ENCODE peak calls at places on chromosome 6, in eight cellular contexts. One of them, this sample, is unnamed.
A peak's percentile ranks its signal among the peaks of the same experiment; 100 is the strongest.

GRCh38 chr6:142521791-142522190 is 220.0 kb downstream of the ADGRG6 start:
- DNase-seq in tibial nerve: no peak
- DNase-seq in brain microvascular endothelial cell: no peak
- DNase-seq in tibial artery: no peak
- DNase-seq in ovary: no peak
- DNase-seq in upper lobe of right lung: no peak
- DNase-seq in fibroblast of lung: no peak
- DNase-seq in aorta: no peak
- DNase-seq in this sample: no peak

GRCh38 chr6:150006961-150007464 is 18.3 kb downstream of the RAET1L start:
- DNase-seq in fibroblast of lung: peak; percentile 23
- DNase-seq in aorta: no peak
- DNase-seq in tibial artery: peak; percentile 51
- DNase-seq in ovary: no peak
- DNase-seq in brain microvascular endothelial cell: no peak
- DNase-seq in tibial nerve: no peak
- DNase-seq in upper lobe of right lung: no peak
- DNase-seq in this sample: no peak

GRCh38 chr6:37657117-37657886 is 40.4 kb downstream of the MDGA1 start:
- DNase-seq in ovary: no peak
- DNase-seq in aorta: peak; percentile 49
- DNase-seq in tibial nerve: no peak
- DNase-seq in fibroblast of lung: peak; percentile 52
- DNase-seq in upper lobe of right lung: no peak
- DNase-seq in brain microvascular endothelial cell: peak; percentile 19
- DNase-seq in tibial artery: peak; percentile 1
- DNase-seq in this sample: no peak

GRCh38 chr6:151097207-151097606 is 142.6 kb upstream of the AKAP12 start:
- DNase-seq in upper lobe of right lung: no peak
- DNase-seq in tibial nerve: no peak
- DNase-seq in aorta: no peak
- DNase-seq in ovary: no peak
- DNase-seq in fibroblast of lung: no peak
- DNase-seq in brain microvascular endothelial cell: no peak
- DNase-seq in tibial artery: no peak
- DNase-seq in this sample: no peak

GRCh38 chr6:108074057-108074358 is 533 bp downstream of the OSTM1 start:
- DNase-seq in tibial nerve: no peak
- DNase-seq in brain microvascular endothelial cell: no peak
- DNase-seq in fibroblast of lung: no peak
- DNase-seq in ovary: no peak
- DNase-seq in tibial artery: peak; percentile 75
- DNase-seq in aorta: no peak
- DNase-seq in upper lobe of right lung: no peak
- DNase-seq in this sample: no peak

GRCh38 chr6:25844518-25844917 is 12.7 kb upstream of the SLC17A1 start:
- DNase-seq in tibial nerve: no peak
- DNase-seq in brain microvascular endothelial cell: no peak
- DNase-seq in tibial artery: no peak
- DNase-seq in upper lobe of right lung: no peak
- DNase-seq in aorta: no peak
- DNase-seq in fibroblast of lung: no peak
- DNase-seq in ovary: no peak
- DNase-seq in this sample: no peak

GRCh38 chr6:90646936-90647335 is 60.1 kb upstream of the MAP3K7 start:
- DNase-seq in tibial nerve: no peak
- DNase-seq in fibroblast of lung: no peak
- DNase-seq in upper lobe of right lung: no peak
- DNase-seq in aorta: no peak
- DNase-seq in ovary: no peak
- DNase-seq in brain microvascular endothelial cell: no peak
- DNase-seq in tibial artery: no peak
- DNase-seq in this sample: no peak

GRCh38 chr6:85580878-85581267 is 12.8 kb downstream of the SNX14 start:
- DNase-seq in tibial nerve: no peak
- DNase-seq in fibroblast of lung: peak; percentile 53
- DNase-seq in upper lobe of right lung: no peak
- DNase-seq in ovary: no peak
- DNase-seq in brain microvascular endothelial cell: peak; percentile 74
- DNase-seq in tibial artery: no peak
- DNase-seq in aorta: no peak
- DNase-seq in this sample: no peak

GRCh38 chr6:158459726-158460125 is 100.2 kb upstream of the TMEM181 start:
- DNase-seq in upper lobe of right lung: no peak
- DNase-seq in brain microvascular endothelial cell: no peak
- DNase-seq in tibial artery: no peak
- DNase-seq in fibroblast of lung: no peak
- DNase-seq in aorta: no peak
- DNase-seq in tibial nerve: no peak
- DNase-seq in ovary: no peak
- DNase-seq in this sample: no peak

GRCh38 chr6:63510786-63511185 is 61.5 kb upstream of the LOC128125822 start:
- DNase-seq in ovary: no peak
- DNase-seq in brain microvascular endothelial cell: no peak
- DNase-seq in fibroblast of lung: no peak
- DNase-seq in aorta: no peak
- DNase-seq in upper lobe of right lung: no peak
- DNase-seq in tibial nerve: no peak
- DNase-seq in tibial artery: no peak
- DNase-seq in this sample: no peak

DNA sequence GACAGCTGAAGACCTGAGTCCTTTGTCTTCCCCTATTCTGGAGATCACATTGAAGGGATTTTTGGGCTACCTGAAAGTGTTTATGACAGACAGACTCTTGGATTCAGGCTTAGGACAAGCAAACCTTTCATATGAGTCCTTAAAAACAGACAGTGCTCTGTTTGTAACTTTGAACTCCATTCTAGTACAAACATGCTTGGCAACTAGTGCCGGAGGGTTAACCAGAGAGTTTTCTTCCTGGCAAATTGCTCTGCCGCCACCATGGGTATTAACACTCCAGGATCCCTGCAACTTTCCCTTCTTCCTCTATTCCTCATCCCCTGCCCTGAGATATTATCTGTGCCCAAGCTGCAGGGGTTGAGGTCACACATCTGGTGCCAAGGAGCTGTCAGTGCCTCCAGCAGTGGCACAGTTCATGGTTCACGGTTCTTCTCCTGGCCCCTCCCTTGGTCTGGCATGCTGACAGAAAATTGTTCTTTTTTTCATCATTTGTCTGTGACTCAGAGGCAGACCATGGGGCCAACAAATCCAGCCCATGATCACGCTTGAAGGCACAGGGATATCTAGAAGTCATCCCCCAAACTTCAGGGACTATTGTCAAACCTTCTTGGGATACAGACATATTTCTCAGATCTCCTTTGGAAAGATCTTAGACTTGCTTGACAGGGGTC is 77.6 kb downstream of the ATXN1 start:
- DNase-seq in tibial nerve: no peak
- DNase-seq in ovary: no peak
- DNase-seq in tibial artery: peak; percentile 79
- DNase-seq in upper lobe of right lung: no peak
- DNase-seq in fibroblast of lung: peak; percentile 81
- DNase-seq in brain microvascular endothelial cell: peak; percentile 69
- DNase-seq in aorta: no peak
- DNase-seq in this sample: no peak
- H3K27ac ChIP-seq in tibial nerve: peak overlapping the region; percentile 19
- H3K27ac ChIP-seq in ovary: no peak overlapping the region
- H3K27ac ChIP-seq in tibial artery: peak overlapping the region; percentile 33
- H3K27ac ChIP-seq in upper lobe of right lung: peak overlapping the region; percentile 19
- H3K27ac ChIP-seq in fibroblast of lung: no peak overlapping the region
- H3K27ac ChIP-seq in brain microvascular endothelial cell: peak overlapping the region; percentile 65
- H3K27ac ChIP-seq in aorta: no peak overlapping the region
- H3K27ac ChIP-seq in this sample: no peak overlapping the region

GRCh38 chr6:106732541-106732940 is 103.2 kb downstream of the QRSL1 start:
- DNase-seq in ovary: no peak
- DNase-seq in tibial nerve: no peak
- DNase-seq in aorta: no peak
- DNase-seq in fibroblast of lung: no peak
- DNase-seq in tibial artery: no peak
- DNase-seq in upper lobe of right lung: no peak
- DNase-seq in brain microvascular endothelial cell: no peak
- DNase-seq in this sample: no peak
- H3K27ac ChIP-seq in ovary: no peak overlapping the region
- H3K27ac ChIP-seq in tibial nerve: no peak overlapping the region
- H3K27ac ChIP-seq in aorta: no peak overlapping the region
- H3K27ac ChIP-seq in fibroblast of lung: no peak overlapping the region
- H3K27ac ChIP-seq in tibial artery: no peak overlapping the region
- H3K27ac ChIP-seq in upper lobe of right lung: no peak overlapping the region
- H3K27ac ChIP-seq in brain microvascular endothelial cell: no peak overlapping the region
- H3K27ac ChIP-seq in this sample: no peak overlapping the region

GRCh38 chr6:138592698-138593097 is 93.4 kb upstream of the NHSL1 start:
- DNase-seq in ovary: no peak
- DNase-seq in upper lobe of right lung: no peak
- DNase-seq in fibroblast of lung: no peak
- DNase-seq in tibial artery: no peak
- DNase-seq in aorta: no peak
- DNase-seq in brain microvascular endothelial cell: no peak
- DNase-seq in tibial nerve: no peak
- DNase-seq in this sample: no peak
- H3K27ac ChIP-seq in ovary: no peak overlapping the region
- H3K27ac ChIP-seq in upper lobe of right lung: peak overlapping the region; percentile 32
- H3K27ac ChIP-seq in fibroblast of lung: peak overlapping the region; percentile 94
- H3K27ac ChIP-seq in tibial artery: peak overlapping the region; percentile 36
- H3K27ac ChIP-seq in aorta: no peak overlapping the region
- H3K27ac ChIP-seq in brain microvascular endothelial cell: peak overlapping the region; percentile 90
- H3K27ac ChIP-seq in tibial nerve: peak overlapping the region; percentile 75
- H3K27ac ChIP-seq in this sample: peak overlapping the region; percentile 42

DNA sequence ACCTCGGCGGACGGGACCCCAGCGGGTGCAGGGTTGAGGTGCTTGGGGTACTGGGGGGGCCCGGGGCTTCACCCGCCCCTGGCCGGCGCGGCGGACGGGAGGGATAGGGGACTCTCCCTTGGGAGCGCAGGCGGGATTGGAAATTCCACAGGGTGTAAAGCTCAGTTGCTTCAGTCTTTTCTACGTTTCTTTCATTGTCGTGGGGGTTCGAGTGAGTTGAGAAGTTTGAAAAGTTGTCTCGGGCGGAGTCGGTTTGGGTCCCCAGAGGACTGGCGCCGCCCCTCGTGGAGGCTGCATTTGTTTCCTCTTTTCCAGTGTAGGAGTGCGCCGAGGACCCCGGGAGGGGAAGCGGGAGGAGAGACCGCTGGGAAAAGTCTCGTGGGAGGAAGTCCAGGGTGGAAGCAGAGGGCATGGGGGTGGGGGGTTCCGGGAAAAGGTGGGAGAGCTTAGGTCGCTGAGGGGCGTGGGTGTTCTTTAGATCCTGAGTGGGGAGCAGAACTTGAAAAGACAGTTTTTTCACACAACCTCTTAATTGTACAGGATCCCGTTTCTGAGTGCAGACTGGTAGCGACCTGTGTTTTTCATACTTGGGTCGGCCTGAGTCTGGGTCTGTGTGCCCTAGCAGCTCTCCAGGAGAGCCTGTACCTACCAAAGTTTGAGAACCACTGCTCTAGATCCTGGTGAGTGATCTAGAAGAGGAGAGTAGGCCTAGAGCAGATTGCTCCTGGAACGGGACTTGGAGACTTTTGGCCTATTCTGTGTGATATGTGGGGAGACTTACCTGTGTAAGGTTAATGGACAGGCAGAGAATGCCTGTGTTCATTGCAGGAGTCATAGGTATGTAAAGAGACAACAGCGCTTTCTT is 518 bp downstream of the FAM83B start:
- DNase-seq in fibroblast of lung: no peak
- DNase-seq in tibial nerve: no peak
- DNase-seq in ovary: no peak
- DNase-seq in brain microvascular endothelial cell: no peak
- DNase-seq in upper lobe of right lung: no peak
- DNase-seq in tibial artery: no peak
- DNase-seq in aorta: no peak
- DNase-seq in this sample: no peak
- H3K27ac ChIP-seq in fibroblast of lung: no peak overlapping the region
- H3K27ac ChIP-seq in tibial nerve: no peak overlapping the region
- H3K27ac ChIP-seq in ovary: no peak overlapping the region
- H3K27ac ChIP-seq in brain microvascular endothelial cell: no peak overlapping the region
- H3K27ac ChIP-seq in upper lobe of right lung: no peak overlapping the region
- H3K27ac ChIP-seq in tibial artery: no peak overlapping the region
- H3K27ac ChIP-seq in aorta: no peak overlapping the region
- H3K27ac ChIP-seq in this sample: no peak overlapping the region

GRCh38 chr6:106194949-106195919 is 109.1 kb downstream of the PRDM1 start:
- DNase-seq in fibroblast of lung: peak; percentile 74
- DNase-seq in upper lobe of right lung: no peak
- DNase-seq in tibial nerve: no peak
- DNase-seq in brain microvascular endothelial cell: no peak
- DNase-seq in tibial artery: no peak
- DNase-seq in aorta: no peak
- DNase-seq in ovary: no peak
- DNase-seq in this sample: no peak
- H3K27ac ChIP-seq in fibroblast of lung: no peak overlapping the region
- H3K27ac ChIP-seq in upper lobe of right lung: no peak overlapping the region
- H3K27ac ChIP-seq in tibial nerve: no peak overlapping the region
- H3K27ac ChIP-seq in brain microvascular endothelial cell: no peak overlapping the region
- H3K27ac ChIP-seq in tibial artery: no peak overlapping the region
- H3K27ac ChIP-seq in aorta: no peak overlapping the region
- H3K27ac ChIP-seq in ovary: no peak overlapping the region
- H3K27ac ChIP-seq in this sample: no peak overlapping the region

GRCh38 chr6:103995571-103995970 is 864.1 kb downstream of the HACE1 start:
- DNase-seq in aorta: no peak
- DNase-seq in tibial artery: no peak
- DNase-seq in tibial nerve: no peak
- DNase-seq in fibroblast of lung: no peak
- DNase-seq in ovary: no peak
- DNase-seq in upper lobe of right lung: no peak
- DNase-seq in brain microvascular endothelial cell: no peak
- DNase-seq in this sample: no peak
- H3K27ac ChIP-seq in aorta: no peak overlapping the region
- H3K27ac ChIP-seq in tibial artery: no peak overlapping the region
- H3K27ac ChIP-seq in tibial nerve: no peak overlapping the region
- H3K27ac ChIP-seq in fibroblast of lung: no peak overlapping the region
- H3K27ac ChIP-seq in ovary: no peak overlapping the region
- H3K27ac ChIP-seq in upper lobe of right lung: no peak overlapping the region
- H3K27ac ChIP-seq in brain microvascular endothelial cell: no peak overlapping the region
- H3K27ac ChIP-seq in this sample: no peak overlapping the region

GRCh38 chr6:96015321-96015790 is 418 bp upstream of the FUT9 start:
- DNase-seq in upper lobe of right lung: no peak
- DNase-seq in aorta: peak; percentile 50
- DNase-seq in tibial artery: no peak
- DNase-seq in tibial nerve: no peak
- DNase-seq in fibroblast of lung: no peak
- DNase-seq in brain microvascular endothelial cell: no peak
- DNase-seq in ovary: no peak
- DNase-seq in this sample: peak; percentile 82

GRCh38 chr6:96016781-96017180 is 1.0 kb downstream of the FUT9 start:
- DNase-seq in tibial nerve: no peak
- DNase-seq in tibial artery: no peak
- DNase-seq in fibroblast of lung: no peak
- DNase-seq in upper lobe of right lung: no peak
- DNase-seq in aorta: no peak
- DNase-seq in brain microvascular endothelial cell: no peak
- DNase-seq in ovary: no peak
- DNase-seq in this sample: no peak

GRCh38 chr6:96015791-96016776 is at the start of gene FUT9:
- DNase-seq in tibial nerve: no peak
- DNase-seq in tibial artery: peak; percentile 56
- DNase-seq in fibroblast of lung: no peak
- DNase-seq in brain microvascular endothelial cell: no peak
- DNase-seq in upper lobe of right lung: no peak
- DNase-seq in ovary: no peak
- DNase-seq in aorta: peak; percentile 53
- DNase-seq in this sample: peak; percentile 87

GRCh38 chr6:96013531-96013930 is 2.2 kb upstream of the FUT9 start:
- DNase-seq in upper lobe of right lung: no peak
- DNase-seq in tibial nerve: no peak
- DNase-seq in fibroblast of lung: no peak
- DNase-seq in ovary: no peak
- DNase-seq in aorta: no peak
- DNase-seq in tibial artery: no peak
- DNase-seq in brain microvascular endothelial cell: no peak
- DNase-seq in this sample: no peak

GRCh38 chr6:96014846-96015245 is 928 bp upstream of the FUT9 start:
- DNase-seq in ovary: no peak
- DNase-seq in aorta: no peak
- DNase-seq in tibial nerve: no peak
- DNase-seq in fibroblast of lung: no peak
- DNase-seq in brain microvascular endothelial cell: no peak
- DNase-seq in upper lobe of right lung: no peak
- DNase-seq in tibial artery: no peak
- DNase-seq in this sample: peak; percentile 32
- H3K27ac ChIP-seq in ovary: no peak overlapping the region
- H3K27ac ChIP-seq in aorta: no peak overlapping the region
- H3K27ac ChIP-seq in tibial nerve: no peak overlapping the region
- H3K27ac ChIP-seq in fibroblast of lung: no peak overlapping the region
- H3K27ac ChIP-seq in brain microvascular endothelial cell: no peak overlapping the region
- H3K27ac ChIP-seq in upper lobe of right lung: no peak overlapping the region
- H3K27ac ChIP-seq in tibial artery: no peak overlapping the region
- H3K27ac ChIP-seq in this sample: peak overlapping the region; percentile 75